ENCODE peak calls at places on chromosomes 5 and 9, in six cellular contexts. X is brain microvascular endothelial cell; Z is activated T-helper 1 cell treated with anti-CD3 and anti-CD28 coated beads, Interleukin-12 subunit alpha, Interleukin-12 subunit beta, Interleukin-2, Interleukin-4 antibody, amounts not matched to agents 30 ng/mL and 10 ng/mL and 1 ng/mL, durations not matched to agents 14 hours and 24 hours and 36 hours; V is NCI-H510A treated with DMSO at 0.1 percent for 48 hours; H is mesothelial cell of epicardium; G is NCI-H1417. T is an unnamed sample.

GRCh38 chr5:151192626-151193025 is 31.3 kb downstream of the CCDC69 start:
- DNase-seq in X (no peak), V (no peak), G (no peak), H (no peak), Z (no peak), T (no peak)

GRCh38 chr9:95835398-95835797 is 40.1 kb upstream of the ERCC6L2 start:
- DNase-seq in X (no peak), Z (no peak), G (no peak), H (no peak), V (no peak), T (no peak)

GRCh38 chr9:70602364-70603019 is 188.0 kb upstream of the KLF9 start:
- DNase-seq in H (no peak), Z (peak), X (peak), V (peak), G (peak), T (peak)

GRCh38 chr5:83396662-83397061 is 74.9 kb upstream of the VCAN start:
- DNase-seq in H (no peak), X (no peak), V (no peak), G (no peak), Z (no peak), T (no peak)

GRCh38 chr5:153974131-153974812 is 64.4 kb downstream of the FAM114A2 start:
- DNase-seq in G (peak), Z (no peak), H (no peak), V (peak), X (peak), T (peak)

GRCh38 chr9:113181165-113181564 is 30.4 kb downstream of the SLC31A2 start:
- DNase-seq in G (no peak), H (no peak), V (no peak), Z (no peak), X (no peak), T (no peak)

GRCh38 chr5:158832736-158833135 is 267.0 kb downstream of the EBF1 start:
- DNase-seq in G (no peak), V (no peak), Z (no peak), H (no peak), X (no peak), T (no peak)

GRCh38 chr5:177232358-177232757 is 71.2 kb downstream of the RAB24 start:
- DNase-seq in H (no peak), X (peak), G (no peak), Z (no peak), V (no peak), T (no peak)

GRCh38 chr5:56561-57290 is 35.2 kb upstream of the PLEKHG4B start:
- DNase-seq in G (no peak), H (no peak), V (peak), X (peak), Z (no peak), T (no peak)

GRCh38 chr9:36488322-36488838 is 84.3 kb upstream of the MELK start:
- DNase-seq in H (no peak), V (no peak), Z (no peak), G (no peak), X (no peak), T (no peak)

GRCh38 chr9:116141864-116142561 is 11.6 kb upstream of the PAPPA start:
- DNase-seq in X (no peak), G (no peak), Z (no peak), H (no peak), V (no peak), T (no peak)

GRCh38 chr9:35905912-35906679 is at the start of gene HRCT1:
- DNase-seq in X (peak), V (peak), G (no peak), Z (no peak), H (no peak), T (no peak)

GRCh38 chr5:133391349-133392136 is 220.8 kb downstream of the FSTL4 start:
- DNase-seq in G (no peak), H (no peak), V (no peak), X (no peak), Z (no peak), T (no peak)

GRCh38 chr9:13282998-13283397 is 3.5 kb upstream of the MPDZ start:
- DNase-seq in X (peak), G (no peak), V (no peak), H (no peak), Z (no peak), T (no peak)

GRCh38 chr5:96344678-96345612 is 88.1 kb downstream of the PCSK1 start:
- DNase-seq in V (peak), G (peak), Z (no peak), H (no peak), X (peak), T (peak)

GRCh38 chr9:114619205-114619758 is 8.2 kb downstream of the TMEM268 start:
- DNase-seq in H (no peak), V (no peak), X (no peak), Z (no peak), G (no peak), T (no peak)

GRCh38 chr9:88775037-88775471 is 216.2 kb upstream of the S1PR3 start:
- DNase-seq in X (peak), G (no peak), V (no peak), Z (no peak), H (no peak), T (no peak)

GRCh38 chr9:71690058-71690691 is 78.1 kb downstream of the CEMIP2 start:
- DNase-seq in Z (no peak), H (no peak), X (peak), G (no peak), V (no peak), T (no peak)

GRCh38 chr9:131980267-131980916 is 99.3 kb downstream of the MED27 start:
- DNase-seq in H (no peak), V (no peak), Z (no peak), X (no peak), G (peak), T (no peak)

GRCh38 chr5:159341914-159342313 is 11.6 kb upstream of the IL12B start:
- DNase-seq in Z (no peak), V (no peak), H (no peak), G (peak), X (peak), T (no peak)

GRCh38 chr9:91727316-91727861 is 222.6 kb downstream of the ROR2 start:
- DNase-seq in X (peak), H (no peak), G (peak), Z (peak), V (peak), T (peak)

GRCh38 chr9:131843989-131844744 is 104.3 kb upstream of the RAPGEF1 start:
- DNase-seq in Z (no peak), H (no peak), X (no peak), G (no peak), V (no peak), T (no peak)

GRCh38 chr9:79123419-79123818 is 448.3 kb upstream of the TLE4 start:
- DNase-seq in G (no peak), V (no peak), X (no peak), Z (no peak), H (no peak), T (no peak)

GRCh38 chr9:120386390-120387131 is 193.4 kb downstream of the CDK5RAP2 start:
- DNase-seq in V (peak), Z (no peak), G (peak), H (no peak), X (no peak), T (no peak)

T was measured in stimulated activated naive CD8-positive, alpha-beta T cell treated with anti-CD3 and anti-CD28 coated beads, Interleukin-15, amount 100 ng/mL, for 72 hours.